ENCODE peak calls at places on chromosomes 7 and 10, in four cellular contexts. N, S, C and Y are unnamed samples.
A peak's percentile ranks its signal among the peaks of the same experiment; 100 is the strongest.

GRCh38 chr10:105063796-105064195 is 422.7 kb downstream of the SORCS3 start:
- DNase-seq in N (peak; percentile 1), S (peak; percentile 71), C (no peak), Y (peak; percentile 35)

GRCh38 chr7:13336227-13336626 is 648.8 kb downstream of the ARL4A start:
- DNase-seq in N (peak; percentile 34), C (no peak), S (no peak), Y (no peak)

GRCh38 chr10:31320179-31320597 is 1.2 kb downstream of the ZEB1 start:
- DNase-seq in C (peak; percentile 42), S (no peak), N (no peak), Y (peak; percentile 36)

GRCh38 chr10:124647421-124648130 is 96.6 kb downstream of the FAM53B start:
- DNase-seq in C (peak; percentile 65), N (peak; percentile 35), S (peak; percentile 61), Y (peak; percentile 84)

GRCh38 chr7:130844811-130845580 is 111.0 kb upstream of the KLF14 start:
- DNase-seq in C (no peak), S (no peak), N (peak; percentile 41), Y (no peak)

GRCh38 chr7:106285801-106286492 is 1.2 kb upstream of the NAMPT start:
- DNase-seq in C (no peak), N (peak; percentile 89), S (no peak), Y (peak; percentile 49)

GRCh38 chr10:101778151-101778780 is 2.4 kb upstream of the FGF8 start:
- DNase-seq in C (no peak), N (no peak), S (no peak), Y (peak; percentile 33)

GRCh38 chr7:98970805-98971204 is 92.5 kb downstream of the TRRAP start:
- DNase-seq in C (no peak), N (no peak), S (no peak), Y (no peak)

GRCh38 chr7:103348959-103349358 is 1.5 kb downstream of the PSMC2 start:
- DNase-seq in S (no peak), C (no peak), N (no peak), Y (no peak)

GRCh38 chr10:26044123-26044749 is 110.2 kb downstream of the MYO3A start:
- DNase-seq in S (peak; percentile 58), C (no peak), N (no peak), Y (no peak)

GRCh38 chr10:64334084-64334483 is 812.9 kb downstream of the REEP3 start:
- DNase-seq in S (no peak), C (no peak), N (no peak), Y (no peak)